ENCODE peak calls at places on chromosomes 2 and 18, in eight cellular contexts. B, O, C, K, L, Y, Q and E are unnamed samples.

GRCh38 chr18:59735269-59735860 is 38.1 kb upstream of the CCBE1 start:
- ATAC-seq in B (no peak), O (peak), C (no peak), K (no peak), L (no peak), Y (no peak), Q (no peak), E (no peak)

GRCh38 chr2:223523541-223523940 is 78.6 kb downstream of the SCG2 start:
- ATAC-seq in B (no peak), O (peak), C (peak), K (no peak), L (no peak), Y (no peak), Q (no peak), E (no peak)

GRCh38 chr2:16079637-16080036 is 139.3 kb downstream of the MYCN start:
- ATAC-seq in B (no peak), O (no peak), C (no peak), K (no peak), L (peak), Y (no peak), Q (no peak), E (no peak)

GRCh38 chr18:62964432-62964831 is 249.1 kb downstream of the PHLPP1 start:
- ATAC-seq in B (no peak), O (no peak), C (no peak), K (no peak), L (no peak), Y (no peak), Q (no peak), E (no peak)

GRCh38 chr2:37322368-37322767 is 2.3 kb downstream of the PRKD3 start:
- ATAC-seq in B (no peak), O (no peak), C (no peak), K (no peak), L (no peak), Y (no peak), Q (no peak), E (no peak)

GRCh38 chr2:70686577-70687460 is 81.2 kb downstream of the ADD2 start:
- ATAC-seq in B (peak), O (peak), C (peak), K (peak), L (no peak), Y (peak), Q (no peak), E (no peak)

GRCh38 chr2:172972005-172972619 is 103.5 kb upstream of the MAP3K20 start:
- ATAC-seq in B (peak), O (peak), C (peak), K (peak), L (no peak), Y (peak), Q (no peak), E (no peak)

GRCh38 chr18:21194871-21195771 is 46.9 kb upstream of the GREB1L start:
- ATAC-seq in B (peak), O (peak), C (peak), K (no peak), L (no peak), Y (peak), Q (peak), E (no peak)

GRCh38 chr2:164023896-164024295 is 288.1 kb upstream of the FIGN start:
- ATAC-seq in B (no peak), O (peak), C (no peak), K (no peak), L (no peak), Y (no peak), Q (no peak), E (no peak)

GRCh38 chr2:161303535-161304050 is 4.6 kb upstream of the PSMD14 start:
- ATAC-seq in B (no peak), O (no peak), C (no peak), K (no peak), L (no peak), Y (no peak), Q (no peak), E (no peak)

GRCh38 chr2:161306919-161307318 is 1.3 kb upstream of the PSMD14 start:
- ATAC-seq in B (no peak), O (no peak), C (no peak), K (no peak), L (no peak), Y (no peak), Q (no peak), E (no peak)

GRCh38 chr2:161307676-161308075 is 549 bp upstream of the PSMD14 start:
- ATAC-seq in B (no peak), O (no peak), C (no peak), K (no peak), L (no peak), Y (no peak), Q (no peak), E (no peak)

GRCh38 chr2:161312996-161313395 is 4.8 kb downstream of the PSMD14 start:
- ATAC-seq in B (no peak), O (no peak), C (no peak), K (no peak), L (no peak), Y (no peak), Q (no peak), E (no peak)

DNA sequence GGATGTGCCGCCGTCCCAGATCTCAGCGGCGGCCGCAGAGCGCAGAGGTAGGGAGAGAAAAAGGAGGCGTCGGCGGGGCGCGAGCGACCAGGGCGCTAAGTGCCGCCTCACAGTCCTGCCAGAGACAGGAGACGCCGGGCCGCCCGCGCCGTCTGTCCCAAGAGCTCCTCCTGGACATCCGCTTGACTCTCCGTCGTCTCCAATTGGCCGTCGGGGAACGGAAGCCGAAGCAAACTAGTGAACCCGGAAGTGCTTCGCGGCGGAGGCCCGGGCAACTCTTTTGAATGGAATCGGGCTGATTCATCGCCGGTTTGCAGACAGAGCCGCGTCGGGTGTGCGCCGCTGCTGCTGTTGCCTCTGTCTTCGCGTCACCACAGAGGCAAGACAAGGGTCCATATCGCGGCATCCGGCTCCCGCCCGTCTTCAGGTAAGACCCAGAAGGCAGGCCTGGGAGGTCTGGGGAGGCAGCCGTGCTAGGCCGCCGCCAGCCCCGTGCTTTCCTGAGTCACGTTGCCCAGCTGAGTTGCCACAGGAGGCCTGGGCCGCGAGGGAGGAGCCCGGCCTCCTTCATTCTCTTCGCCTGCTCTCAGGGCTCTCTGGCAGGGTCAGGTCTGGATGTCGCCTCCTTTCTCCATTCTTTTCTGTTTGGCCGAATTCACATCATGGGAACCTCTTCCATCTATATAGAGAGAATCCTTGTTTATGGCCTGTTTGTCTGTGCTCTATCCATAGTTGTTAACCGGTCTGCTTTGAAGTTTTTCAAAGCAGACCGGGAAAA is at the start of gene PSMD14:
- ATAC-seq in B (peak), O (peak), C (peak), K (peak), L (peak), Y (peak), Q (peak), E (peak)
- TF ChIP-seq POLR2A in B (peak), O (peak), C (peak), K (peak), L (peak), Y (peak), Q (peak), E (peak)

GRCh38 chr18:79507546-79508480 is 112.1 kb downstream of the NFATC1 start:
- ATAC-seq in B (peak), O (peak), C (no peak), K (no peak), L (peak), Y (no peak), Q (peak), E (peak)
- TF ChIP-seq POLR2A in B (peak), O (no peak), C (no peak), K (no peak), L (no peak), Y (no peak), Q (peak), E (no peak)

DNA sequence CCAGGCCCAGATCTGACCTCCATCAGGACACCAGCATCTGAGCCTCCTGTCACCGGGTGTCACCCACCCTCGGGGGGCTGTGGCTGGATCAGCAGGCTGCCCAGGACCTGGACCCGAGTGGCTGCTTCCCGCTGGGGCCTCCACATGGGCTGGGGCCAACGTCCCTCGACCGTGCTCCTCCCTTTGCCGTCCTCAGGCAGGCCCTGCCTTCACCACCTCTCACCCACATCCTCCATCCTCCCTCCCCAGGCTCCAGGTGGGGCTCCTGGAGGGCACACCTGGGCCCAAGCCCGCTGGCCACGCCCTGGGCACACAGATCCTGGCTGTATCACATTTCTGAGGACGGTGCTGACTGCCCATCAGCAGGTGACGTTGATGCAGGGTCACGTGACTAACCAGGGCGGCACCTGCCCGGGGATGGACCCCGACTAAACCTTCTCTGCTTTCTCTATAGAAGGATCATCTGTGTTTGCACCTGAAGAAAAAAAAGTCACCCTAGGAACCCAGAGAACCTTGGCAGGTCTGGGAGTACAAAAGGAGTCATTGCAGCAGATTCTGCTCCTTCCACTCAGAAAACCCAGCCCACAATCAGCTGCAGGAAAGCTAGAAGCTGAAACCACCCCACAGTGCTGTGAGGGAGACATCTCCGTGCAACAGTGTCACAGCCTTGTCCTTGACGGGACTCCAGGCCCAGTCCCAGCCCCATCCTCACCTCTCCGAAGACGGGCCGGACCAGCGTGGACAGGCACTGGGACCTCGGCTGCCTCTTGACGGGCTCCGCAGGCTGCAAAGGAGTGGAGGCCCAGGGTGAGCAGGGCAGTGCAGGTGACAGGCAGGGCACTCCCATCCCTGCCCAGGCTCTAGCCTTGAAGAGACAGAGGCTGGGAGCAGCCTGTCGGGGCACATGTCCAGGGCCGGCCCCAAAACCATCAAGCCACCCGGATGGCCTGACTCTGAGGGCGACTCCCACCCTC is 11.2 kb downstream of the STK25 start:
- ATAC-seq in B (no peak), O (peak), C (no peak), K (no peak), L (no peak), Y (no peak), Q (no peak), E (no peak)
- TF ChIP-seq POLR2A in B (no peak), O (no peak), C (no peak), K (no peak), L (no peak), Y (no peak), Q (no peak), E (no peak)

GRCh38 chr18:657998-658946 is 819 bp downstream of the TYMS start:
- ATAC-seq in B (peak), O (peak), C (peak), K (peak), L (peak), Y (peak), Q (peak), E (peak)

GRCh38 chr18:659597-659996 is 2.1 kb downstream of the TYMS start:
- ATAC-seq in B (no peak), O (no peak), C (no peak), K (no peak), L (no peak), Y (no peak), Q (no peak), E (no peak)

GRCh38 chr18:655445-655844 is 2.0 kb upstream of the TYMS start:
- ATAC-seq in B (no peak), O (no peak), C (no peak), K (no peak), L (no peak), Y (no peak), Q (no peak), E (no peak)

GRCh38 chr18:658947-659533 is 1.6 kb downstream of the TYMS start:
- ATAC-seq in B (no peak), O (no peak), C (no peak), K (no peak), L (no peak), Y (no peak), Q (no peak), E (no peak)

DNA sequence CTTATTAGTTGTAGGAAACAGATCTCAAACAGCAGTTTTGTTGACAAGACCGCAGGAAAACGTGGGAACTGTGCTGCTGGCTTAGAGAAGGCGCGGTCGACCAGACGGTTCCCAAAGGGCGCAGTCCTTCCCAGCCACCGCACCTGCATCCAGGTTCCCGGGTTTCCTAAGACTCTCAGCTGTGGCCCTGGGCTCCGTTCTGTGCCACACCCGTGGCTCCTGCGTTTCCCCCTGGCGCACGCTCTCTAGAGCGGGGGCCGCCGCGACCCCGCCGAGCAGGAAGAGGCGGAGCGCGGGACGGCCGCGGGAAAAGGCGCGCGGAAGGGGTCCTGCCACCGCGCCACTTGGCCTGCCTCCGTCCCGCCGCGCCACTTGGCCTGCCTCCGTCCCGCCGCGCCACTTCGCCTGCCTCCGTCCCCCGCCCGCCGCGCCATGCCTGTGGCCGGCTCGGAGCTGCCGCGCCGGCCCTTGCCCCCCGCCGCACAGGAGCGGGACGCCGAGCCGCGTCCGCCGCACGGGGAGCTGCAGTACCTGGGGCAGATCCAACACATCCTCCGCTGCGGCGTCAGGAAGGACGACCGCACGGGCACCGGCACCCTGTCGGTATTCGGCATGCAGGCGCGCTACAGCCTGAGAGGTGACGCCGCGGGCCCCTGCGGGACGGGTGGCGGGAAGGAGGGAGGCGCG is at the start of gene TYMS:
- ATAC-seq in B (peak), O (peak), C (peak), K (peak), L (peak), Y (peak), Q (no peak), E (peak)
- TF ChIP-seq POLR2A in B (no peak), O (no peak), C (peak), K (no peak), L (peak), Y (peak), Q (no peak), E (no peak)

GRCh38 chr2:201978333-201978732 is 55.3 kb upstream of the FZD7 start:
- ATAC-seq in B (no peak), O (no peak), C (no peak), K (no peak), L (no peak), Y (no peak), Q (no peak), E (no peak)
- TF ChIP-seq POLR2A in B (no peak), O (no peak), C (no peak), K (no peak), L (no peak), Y (no peak), Q (no peak), E (no peak)

DNA sequence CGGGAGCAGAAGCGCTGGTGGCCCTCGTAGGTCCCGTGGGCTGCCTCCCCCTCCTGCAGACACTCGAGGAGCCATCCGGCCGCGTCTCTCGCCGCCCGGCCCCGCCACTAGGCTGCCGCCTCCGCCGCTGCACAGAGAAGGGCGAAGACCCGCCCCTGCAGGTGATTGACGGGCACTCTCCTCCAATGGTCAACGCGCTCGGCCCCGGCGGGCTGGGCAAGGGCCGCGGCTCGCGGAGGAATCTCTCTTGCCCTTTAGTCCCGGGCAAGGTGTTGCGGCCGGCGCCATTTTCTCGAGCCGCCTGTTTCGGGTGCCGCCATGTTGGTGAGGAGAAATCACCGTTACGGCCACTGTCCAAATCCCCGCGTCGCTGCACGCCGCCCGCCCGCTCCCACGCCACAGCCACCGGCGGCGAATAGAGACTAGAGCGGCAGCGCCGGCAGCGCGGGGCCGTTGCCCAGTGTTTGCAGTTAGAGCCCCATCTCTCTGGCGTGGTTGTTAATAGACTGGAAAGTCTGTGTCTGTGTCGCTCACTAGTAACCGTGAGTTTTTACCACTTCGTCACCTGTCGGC is at the start of gene ZC3H6:
- ATAC-seq in B (peak), O (peak), C (peak), K (peak), L (peak), Y (peak), Q (peak), E (peak)
- TF ChIP-seq POLR2A in B (peak), O (peak), C (peak), K (peak), L (peak), Y (peak), Q (peak), E (peak)

DNA sequence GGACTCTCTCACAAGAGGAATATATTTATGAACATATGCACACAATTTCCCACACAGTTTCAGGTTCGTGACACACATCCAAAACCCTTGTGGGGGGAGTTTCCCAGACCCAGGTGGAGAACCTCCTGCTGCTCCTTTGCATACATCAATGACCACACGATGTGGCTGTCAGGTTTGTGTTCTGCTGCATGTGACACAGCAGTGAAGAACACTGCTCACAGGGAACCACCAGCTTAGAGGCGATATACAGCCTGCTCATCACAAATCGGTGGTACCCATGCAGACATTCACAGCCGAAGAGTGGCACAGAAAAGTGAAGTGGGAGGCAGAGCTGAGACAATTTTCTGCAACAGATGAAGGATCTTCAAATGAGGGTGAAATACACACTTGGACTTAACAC is 175.6 kb upstream of the ZFP36L2 start:
- ATAC-seq in B (no peak), O (no peak), C (no peak), K (no peak), L (no peak), Y (no peak), Q (no peak), E (no peak)
- TF ChIP-seq POLR2A in B (no peak), O (no peak), C (no peak), K (no peak), L (no peak), Y (no peak), Q (no peak), E (no peak)

GRCh38 chr18:29164020-29164706 is 987.2 kb upstream of the CDH2 start:
- ATAC-seq in B (no peak), O (peak), C (peak), K (peak), L (peak), Y (no peak), Q (no peak), E (peak)
- TF ChIP-seq POLR2A in B (no peak), O (no peak), C (no peak), K (no peak), L (no peak), Y (no peak), Q (no peak), E (no peak)

GRCh38 chr18:69945220-69946114 is 2.2 kb downstream of the CD226 start:
- ATAC-seq in B (no peak), O (no peak), C (no peak), K (no peak), L (no peak), Y (no peak), Q (no peak), E (no peak)
- TF ChIP-seq POLR2A in B (no peak), O (no peak), C (no peak), K (no peak), L (no peak), Y (no peak), Q (no peak), E (no peak)

GRCh38 chr2:233455006-233455405 is 100.7 kb downstream of the DGKD start:
- ATAC-seq in B (no peak), O (no peak), C (no peak), K (no peak), L (no peak), Y (no peak), Q (no peak), E (no peak)

GRCh38 chr2:233453916-233454315 is 99.6 kb downstream of the DGKD start:
- ATAC-seq in B (no peak), O (no peak), C (no peak), K (no peak), L (no peak), Y (no peak), Q (no peak), E (no peak)

GRCh38 chr2:233456111-233456510 is 101.8 kb downstream of the DGKD start:
- ATAC-seq in B (no peak), O (no peak), C (no peak), K (no peak), L (no peak), Y (no peak), Q (no peak), E (no peak)

GRCh38 chr2:233456934-233457333 is 102.6 kb downstream of the DGKD start:
- ATAC-seq in B (no peak), O (no peak), C (no peak), K (no peak), L (no peak), Y (no peak), Q (no peak), E (no peak)

DNA sequence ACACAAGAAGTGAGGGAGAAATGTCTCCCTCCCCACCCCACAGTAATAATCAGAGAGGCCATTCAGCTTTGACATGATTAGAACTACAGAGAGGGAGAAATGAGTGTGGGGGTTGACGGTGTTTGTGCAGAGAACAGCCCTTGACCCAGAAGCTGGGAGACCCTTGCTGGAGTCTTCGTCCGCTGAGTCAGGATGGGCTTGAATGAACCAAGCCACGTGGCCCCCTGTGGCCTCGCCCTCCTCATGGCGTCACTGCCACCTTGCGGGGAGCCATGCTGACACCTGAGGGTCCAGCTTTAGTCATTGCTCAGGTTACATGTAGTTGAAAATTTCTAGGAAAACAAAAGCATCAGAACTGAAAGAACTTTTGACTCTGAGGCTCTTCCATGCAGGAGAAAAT is 101.2 kb downstream of the DGKD start:
- ATAC-seq in B (no peak), O (no peak), C (no peak), K (no peak), L (no peak), Y (no peak), Q (no peak), E (no peak)
- TF ChIP-seq POLR2A in B (no peak), O (no peak), C (no peak), K (no peak), L (no peak), Y (no peak), Q (no peak), E (no peak)